ENCODE peak calls at places on chromosomes 12 and 14, in five cellular contexts. V is Calu3, G is GM23338, B is stromal cell of bone marrow, J is KBM-7. S is an unnamed sample.

GRCh38 chr14:30656190-30656632 is 34.1 kb downstream of the SCFD1 start:
- DNase-seq in J (peak), V (peak), G (peak), B (peak), S (peak)

GRCh38 chr14:67428501-67429031 is 16.6 kb upstream of the PLEK2 start:
- DNase-seq in V (peak), J (no peak), B (no peak), G (no peak), S (no peak)

GRCh38 chr14:100709252-100709955 is 17.3 kb upstream of the DLK1 start:
- DNase-seq in J (no peak), B (no peak), G (peak), V (peak), S (peak)

GRCh38 chr14:79278798-79279644 is 932.3 kb downstream of the DIO2 start:
- DNase-seq in V (no peak), G (peak), J (peak), B (peak), S (peak)

GRCh38 chr12:86193931-86194330 is 62.3 kb downstream of the MGAT4C start:
- DNase-seq in G (no peak), J (no peak), V (no peak), B (no peak), S (no peak)

GRCh38 chr12:104458645-104459555 is 2.2 kb downstream of the CHST11 start:
- DNase-seq in J (peak), G (peak), V (no peak), B (no peak), S (peak)

GRCh38 chr12:44015333-44015941 is 179.6 kb downstream of the TMEM117 start:
- DNase-seq in B (peak), J (peak), V (peak), G (peak), S (peak)

GRCh38 chr14:104373055-104373854 is 206.3 kb upstream of the C14orf180 start:
- DNase-seq in B (no peak), J (no peak), G (no peak), V (no peak), S (no peak)

GRCh38 chr12:66144796-66145754 is 14.5 kb upstream of the LLPH start:
- DNase-seq in J (peak), G (peak), V (peak), B (peak), S (peak)

GRCh38 chr12:32089156-32089950 is 17.3 kb upstream of the BICD1 start:
- DNase-seq in G (no peak), V (no peak), B (no peak), J (no peak), S (no peak)

GRCh38 chr12:127485528-127485927 is 781.4 kb upstream of the TMEM132C start:
- DNase-seq in B (peak), J (no peak), G (no peak), V (peak), S (peak)

GRCh38 chr12:94384030-94384429 is 75.6 kb downstream of the CEP83 start:
- DNase-seq in B (no peak), G (no peak), J (no peak), V (no peak), S (no peak)

GRCh38 chr12:32118806-32119205 is 12.2 kb downstream of the BICD1 start:
- DNase-seq in J (no peak), G (no peak), B (no peak), V (no peak), S (no peak)

GRCh38 chr12:64653123-64653522 is 42.8 kb downstream of the RASSF3 start:
- DNase-seq in V (no peak), G (no peak), J (no peak), B (no peak), S (no peak)

GRCh38 chr12:57456145-57456700 is 1.1 kb downstream of the INHBE start:
- DNase-seq in G (peak), J (peak), V (peak), B (no peak), S (no peak)

GRCh38 chr12:118357327-118358007 is 15.2 kb downstream of the TAOK3 start:
- DNase-seq in V (peak), J (peak), G (no peak), B (no peak), S (peak)

GRCh38 chr12:94676011-94676709 is 25.8 kb upstream of the TMCC3 start:
- DNase-seq in B (no peak), J (peak), G (no peak), V (no peak), S (no peak)

S was measured in hepatic stellate cell.